ENCODE peak calls at places on chromosomes 3 and 15, in seven cellular contexts. Q is endothelial cell of umbilical vein, U is IMR-90, R is tibial nerve, L is astrocyte of the spinal cord, N is cardiac muscle cell, V is OCI-LY7. B is an unnamed sample.

GRCh38 chr15:50138391-50138790 is 19.4 kb upstream of the ATP8B4 start:
- DNase-seq in Q (no peak), U (peak), R (no peak), L (no peak), N (peak), V (no peak), B (peak)

GRCh38 chr15:74144153-74144775 is 13.9 kb downstream of the ISLR2 start:
- DNase-seq in Q (no peak), U (no peak), R (no peak), L (no peak), N (no peak), V (no peak), B (no peak)

GRCh38 chr3:188362405-188362831 is 208.5 kb downstream of the LPP start:
- DNase-seq in Q (peak), U (peak), R (no peak), L (peak), N (peak), V (no peak), B (peak)

GRCh38 chr3:151263126-151263525 is 15.2 kb downstream of the P2RY14 start:
- DNase-seq in Q (no peak), U (peak), R (peak), L (no peak), N (no peak), V (no peak), B (peak)

GRCh38 chr3:187922704-187923393 is 177.6 kb upstream of the BCL6 start:
- DNase-seq in Q (no peak), U (peak), R (no peak), L (peak), N (peak), V (no peak), B (peak)

GRCh38 chr3:135895734-135896121 is 69.8 kb upstream of the PPP2R3A start:
- DNase-seq in Q (no peak), U (no peak), R (no peak), L (peak), N (peak), V (no peak), B (peak)

GRCh38 chr3:43144811-43145490 is 39.1 kb upstream of the POMGNT2 start:
- DNase-seq in Q (peak), U (peak), R (no peak), L (peak), N (peak), V (no peak), B (peak)

GRCh38 chr3:101466465-101467309 is 46.3 kb downstream of the SENP7 start:
- DNase-seq in Q (no peak), U (peak), R (no peak), L (no peak), N (peak), V (no peak), B (no peak)

GRCh38 chr15:97944724-97945123 is 15.8 kb upstream of the ARRDC4 start:
- DNase-seq in Q (no peak), U (no peak), R (no peak), L (no peak), N (no peak), V (no peak), B (no peak)

GRCh38 chr15:83092309-83092976 is 15.0 kb upstream of the TM6SF1 start:
- DNase-seq in Q (peak), U (peak), R (peak), L (no peak), N (peak), V (peak), B (peak)

GRCh38 chr15:24075420-24076089 is 388.4 kb upstream of the NDN start:
- DNase-seq in Q (no peak), U (no peak), R (no peak), L (no peak), N (no peak), V (no peak), B (no peak)

GRCh38 chr3:17070560-17070959 is 185.8 kb downstream of the PLCL2 start:
- DNase-seq in Q (no peak), U (peak), R (no peak), L (peak), N (peak), V (no peak), B (peak)

GRCh38 chr3:111610189-111610588 is 15.0 kb upstream of the ZBED2 start:
- DNase-seq in Q (no peak), U (no peak), R (no peak), L (no peak), N (no peak), V (peak), B (no peak)

GRCh38 chr3:71486831-71487230 is 96.7 kb downstream of the FOXP1 start:
- DNase-seq in Q (no peak), U (no peak), R (no peak), L (no peak), N (no peak), V (no peak), B (no peak)

GRCh38 chr3:74613566-74613965 is 893 bp downstream of the CNTN3 start:
- DNase-seq in Q (no peak), U (peak), R (no peak), L (no peak), N (no peak), V (no peak), B (no peak)
- H3K4me3 ChIP-seq in Q (no peak), U (peak), R (peak), L (no peak), N (peak), V (no peak), B (peak)

DNA sequence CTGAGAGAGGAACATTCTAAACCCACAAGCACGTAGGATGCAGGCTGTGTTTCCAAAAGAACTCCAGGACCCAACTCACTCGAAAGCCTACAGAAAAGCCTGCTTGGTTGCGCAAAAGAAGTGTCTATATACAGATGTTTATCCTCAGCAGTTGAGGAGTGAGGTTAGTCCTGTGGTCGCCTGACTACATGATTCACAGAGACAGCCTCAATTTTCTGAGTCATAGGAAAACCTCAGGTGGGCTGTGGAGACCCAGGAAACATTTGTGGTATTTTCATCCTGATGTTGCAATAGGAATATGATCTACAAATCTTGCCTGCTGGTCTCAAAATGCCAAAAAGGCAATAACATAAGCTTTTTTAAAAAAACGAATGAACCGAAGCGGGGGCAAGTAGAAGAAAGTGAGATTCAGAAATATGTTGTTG is 183.8 kb upstream of the THRB start:
- DNase-seq in Q (no peak), U (peak), R (no peak), L (peak), N (peak), V (no peak), B (peak)
- H3K4me3 ChIP-seq in Q (no peak), U (no peak), R (no peak), L (peak), N (no peak), V (no peak), B (no peak)

GRCh38 chr3:23762214-23763039 is 43.3 kb upstream of the UBE2E1 start:
- DNase-seq in Q (no peak), U (no peak), R (no peak), L (no peak), N (no peak), V (peak), B (peak)
- H3K4me3 ChIP-seq in Q (no peak), U (no peak), R (peak), L (no peak), N (no peak), V (peak), B (peak)

GRCh38 chr3:20264900-20265567 is 79.0 kb upstream of the SGO1 start:
- DNase-seq in Q (no peak), U (no peak), R (no peak), L (no peak), N (no peak), V (no peak), B (no peak)
- H3K4me3 ChIP-seq in Q (no peak), U (no peak), R (no peak), L (no peak), N (no peak), V (no peak), B (no peak)

GRCh38 chr3:156551261-156551660 is 3.7 kb downstream of the SSR3 start:
- DNase-seq in Q (no peak), U (peak), R (no peak), L (peak), N (peak), V (no peak), B (peak)
- H3K4me3 ChIP-seq in Q (no peak), U (no peak), R (no peak), L (no peak), N (no peak), V (no peak), B (peak)